ENCODE peak calls at places on chromosomes 13 and 19, in four cellular contexts. One of them, this sample, is unnamed.

GRCh38 chr13:108154421-108154858 is 60.9 kb downstream of the LIG4 start:
- DNase-seq in kidney: no peak
- DNase-seq in anterior cingulate cortex: no peak
- DNase-seq in NCI-H146: no peak
- DNase-seq in this sample: no peak

GRCh38 chr19:2511570-2511969 is 35.6 kb downstream of the GADD45B start:
- DNase-seq in kidney: no peak
- DNase-seq in anterior cingulate cortex: no peak
- DNase-seq in NCI-H146: no peak
- DNase-seq in this sample: no peak

GRCh38 chr13:46484561-46484960 is 68.4 kb upstream of the LRCH1 start:
- DNase-seq in kidney: no peak
- DNase-seq in anterior cingulate cortex: no peak
- DNase-seq in NCI-H146: no peak
- DNase-seq in this sample: no peak

GRCh38 chr13:111508902-111509509 is 188.6 kb downstream of the TEX29 start:
- DNase-seq in kidney: peak
- DNase-seq in anterior cingulate cortex: no peak
- DNase-seq in NCI-H146: peak
- DNase-seq in this sample: no peak

GRCh38 chr19:9903341-9903740 is 33.0 kb downstream of the OLFM2 start:
- DNase-seq in kidney: no peak
- DNase-seq in anterior cingulate cortex: no peak
- DNase-seq in NCI-H146: no peak
- DNase-seq in this sample: no peak

GRCh38 chr19:11450570-11451326 is 15.3 kb downstream of the PRKCSH start:
- DNase-seq in kidney: no peak
- DNase-seq in anterior cingulate cortex: no peak
- DNase-seq in NCI-H146: no peak
- DNase-seq in this sample: no peak

GRCh38 chr13:40043759-40044158 is 388.3 kb downstream of the COG6 start:
- DNase-seq in kidney: no peak
- DNase-seq in anterior cingulate cortex: no peak
- DNase-seq in NCI-H146: no peak
- DNase-seq in this sample: no peak

GRCh38 chr13:76048126-76048525 is 412.0 kb downstream of the LMO7 start:
- DNase-seq in kidney: no peak
- DNase-seq in anterior cingulate cortex: no peak
- DNase-seq in NCI-H146: no peak
- DNase-seq in this sample: no peak

GRCh38 chr19:35935911-35936737 is at the start of gene LRFN3:
- DNase-seq in kidney: peak
- DNase-seq in anterior cingulate cortex: peak
- DNase-seq in NCI-H146: peak
- DNase-seq in this sample: peak

GRCh38 chr19:10421240-10421948 is 1.1 kb downstream of the PDE4A start:
- DNase-seq in kidney: no peak
- DNase-seq in anterior cingulate cortex: no peak
- DNase-seq in NCI-H146: no peak
- DNase-seq in this sample: no peak